ENCODE peak calls at places on chromosomes 1 and 21, in four cellular contexts. H, U, M and P are unnamed samples.
A peak's percentile ranks its signal among the peaks of the same experiment; 100 is the strongest.

GRCh38 chr1:170415734-170416372 is 116.1 kb upstream of the GORAB start:
- DNase-seq in M (no peak), U (no peak), H (no peak), P (no peak)

GRCh38 chr1:162397943-162398560 is 13.9 kb downstream of the SH2D1B start:
- DNase-seq in H (no peak), M (no peak), U (no peak), P (no peak)

GRCh38 chr1:156749429-156750118 is 1.9 kb downstream of the HDGF start:
- DNase-seq in H (no peak), M (peak; percentile 88), U (no peak), P (no peak)

GRCh38 chr1:3598051-3598471 is 13.2 kb downstream of the MEGF6 start:
- DNase-seq in U (no peak), M (no peak), H (no peak), P (no peak)

GRCh38 chr1:218760601-218761570 is 412.8 kb upstream of the LYPLAL1 start:
- DNase-seq in U (no peak), M (no peak), H (no peak), P (no peak)

GRCh38 chr1:218480137-218480536 is 135.0 kb downstream of the TGFB2 start:
- DNase-seq in M (no peak), U (no peak), H (no peak), P (no peak)

GRCh38 chr21:34509151-34509550 is 2.9 kb downstream of the KCNE1 start:
- DNase-seq in U (no peak), H (no peak), M (no peak), P (no peak)

GRCh38 chr21:16116798-16117197 is 387.0 kb downstream of the USP25 start:
- DNase-seq in M (no peak), H (no peak), U (no peak), P (no peak)

GRCh38 chr1:78553859-78554258 is 63.1 kb downstream of the PTGFR start:
- DNase-seq in U (no peak), M (no peak), H (no peak), P (no peak)